ENCODE peak calls at places on chromosomes 1 and 21, in five cellular contexts. H, G, J, X and T are unnamed samples.
A peak's percentile ranks its signal among the peaks of the same experiment; 100 is the strongest.

GRCh38 chr1:45994423-45994822 is 138.0 kb downstream of the PIK3R3 start:
- DNase-seq in J (no peak), H (no peak), G (no peak), X (no peak), T (no peak)

GRCh38 chr1:244952940-244953339 is 88.6 kb upstream of the HNRNPU start:
- DNase-seq in H (no peak), X (no peak), G (no peak), J (no peak), T (no peak)

GRCh38 chr1:5747428-5748285 is 244.6 kb downstream of the NPHP4 start:
- DNase-seq in J (peak; percentile 14), H (no peak), G (peak; percentile 24), X (no peak), T (no peak)

GRCh38 chr1:65467536-65467935 is 47.1 kb downstream of the LEPR start:
- DNase-seq in J (no peak), H (peak; percentile 72), X (no peak), G (no peak), T (no peak)

GRCh38 chr1:246497331-246497915 is 9.7 kb downstream of the SMYD3 start:
- DNase-seq in X (no peak), H (peak; percentile 57), G (no peak), J (no peak), T (no peak)

GRCh38 chr21:43645414-43645891 is 13.8 kb downstream of the HSF2BP start:
- DNase-seq in G (peak; percentile 70), H (peak; percentile 71), X (no peak), J (peak; percentile 73), T (peak; percentile 26)

GRCh38 chr21:37374026-37374425 is 7.5 kb downstream of the DYRK1A start:
- DNase-seq in X (no peak), J (no peak), H (no peak), G (no peak), T (no peak)

GRCh38 chr1:20893931-20894330 is 106.8 kb upstream of the HP1BP3 start:
- DNase-seq in G (no peak), H (no peak), J (no peak), X (no peak), T (no peak)

GRCh38 chr1:235689356-235689755 is 39.8 kb upstream of the GNG4 start:
- DNase-seq in G (no peak), J (no peak), H (no peak), X (no peak), T (no peak)

GRCh38 chr1:200561856-200562214 is 58.7 kb downstream of the KIF14 start:
- DNase-seq in G (no peak), X (no peak), J (no peak), H (no peak), T (no peak)

GRCh38 chr1:167401260-167401873 is 117.0 kb downstream of the CD247 start:
- DNase-seq in J (no peak), X (no peak), G (peak; percentile 51), H (peak; percentile 62), T (peak; percentile 28)

GRCh38 chr1:235093685-235094592 is 34.7 kb downstream of the TOMM20 start:
- DNase-seq in X (peak; percentile 77), H (peak; percentile 79), G (peak; percentile 79), J (peak; percentile 85), T (peak; percentile 72)

GRCh38 chr1:235703516-235703915 is 53.9 kb upstream of the GNG4 start:
- DNase-seq in G (no peak), H (no peak), X (no peak), J (no peak), T (no peak)

GRCh38 chr1:108801101-108801500 is 54.6 kb downstream of the STXBP3 start:
- DNase-seq in G (no peak), H (no peak), J (no peak), X (no peak), T (no peak)

GRCh38 chr1:171742577-171742922 is 685 bp upstream of the VAMP4 start:
- DNase-seq in H (peak; percentile 62), X (peak; percentile 20), G (peak; percentile 68), J (peak; percentile 72), T (no peak)

GRCh38 chr1:53507115-53507816 is 48.1 kb downstream of the DMRTB1 start:
- DNase-seq in G (peak; percentile 4), J (no peak), X (no peak), H (no peak), T (no peak)

GRCh38 chr1:34711936-34712688 is 42.7 kb upstream of the GJB5 start:
- DNase-seq in J (no peak), G (no peak), H (no peak), X (no peak), T (no peak)

GRCh38 chr1:52629021-52629643 is 3.8 kb upstream of the SHISAL2A start:
- DNase-seq in J (no peak), X (no peak), H (peak; percentile 20), G (no peak), T (no peak)

GRCh38 chr21:44892536-44893277 is 19.2 kb upstream of the PTTG1IP start:
- DNase-seq in X (peak; percentile 69), H (peak; percentile 62), J (no peak), G (peak; percentile 81), T (peak; percentile 80)

GRCh38 chr21:45029298-45029967 is 44.9 kb upstream of the ADARB1 start:
- DNase-seq in H (no peak), G (peak; percentile 56), J (no peak), X (peak; percentile 60), T (no peak)

GRCh38 chr21:35611752-35612151 is 448.6 kb downstream of the SETD4 start:
- DNase-seq in H (no peak), G (no peak), J (no peak), X (no peak), T (no peak)

GRCh38 chr1:67159233-67159632 is 7.0 kb upstream of the IL23R start:
- DNase-seq in X (no peak), H (no peak), J (no peak), G (no peak), T (no peak)

GRCh38 chr21:17576080-17576835 is 36.4 kb downstream of the BTG3 start:
- DNase-seq in J (no peak), H (peak; percentile 7), G (no peak), X (no peak), T (no peak)

GRCh38 chr1:62070384-62071011 is 124.2 kb upstream of the L1TD1 start:
- DNase-seq in G (no peak), J (no peak), H (peak; percentile 17), X (no peak), T (no peak)

GRCh38 chr1:184685116-184685515 is 69.5 kb downstream of the EDEM3 start:
- DNase-seq in J (no peak), X (no peak), H (no peak), G (no peak), T (no peak)

GRCh38 chr21:33075128-33075527 is 5.2 kb downstream of the OLIG1 start:
- DNase-seq in G (no peak), H (peak; percentile 30), X (no peak), J (no peak), T (no peak)

GRCh38 chr1:153798468-153798780 is 23.2 kb downstream of the SLC27A3 start:
- DNase-seq in H (no peak), X (no peak), J (no peak), G (no peak), T (no peak)

DNA sequence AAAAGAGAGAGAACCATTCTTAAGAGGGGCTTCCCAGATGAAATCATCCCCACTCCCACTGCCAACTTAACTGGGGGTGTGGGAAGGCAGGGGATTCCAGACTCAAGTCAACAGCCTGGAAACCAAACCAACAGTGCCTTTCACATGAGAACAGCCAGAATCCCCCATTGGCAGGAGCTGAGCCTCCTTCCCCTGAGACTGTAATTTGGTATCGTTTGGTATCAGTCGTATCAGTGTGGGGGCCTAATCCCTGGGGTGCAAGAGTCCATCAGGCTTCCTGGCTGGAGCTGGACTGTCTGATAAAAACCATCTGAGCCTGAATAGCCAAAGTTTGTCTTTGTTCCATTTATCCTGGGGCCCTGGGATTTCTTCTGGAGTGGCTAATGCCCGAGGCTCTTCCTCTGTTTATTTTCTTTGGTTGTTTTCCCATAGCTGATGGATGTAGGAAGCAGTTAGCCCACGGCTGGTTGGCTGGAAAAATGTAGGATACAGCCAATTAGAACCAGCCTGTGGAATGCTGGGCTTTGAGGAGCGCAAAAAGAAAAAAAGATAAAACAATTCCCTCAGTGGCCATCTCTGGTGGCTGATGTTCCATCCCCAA is 84.6 kb downstream of the LAMC2 start:
- DNase-seq in G (no peak), J (no peak), H (no peak), X (peak; percentile 56), T (no peak)
- H3K27ac ChIP-seq in G (no peak overlapping the region), J (no peak overlapping the region), H (no peak overlapping the region), X (peak overlapping the region; percentile 62), T (no peak overlapping the region)

GRCh38 chr1:1167416-1168155 is 6.1 kb upstream of the TTLL10 start:
- DNase-seq in X (no peak), G (peak; percentile 37), J (no peak), H (no peak), T (no peak)
- H3K4me1 ChIP-seq in X (no peaks in the 10 kb centered on the region), G (no peaks in the 10 kb centered on the region), J (no peaks in the 10 kb centered on the region), H (no peaks in the 10 kb centered on the region), T (no peaks in the 10 kb centered on the region)

GRCh38 chr1:202951437-202951836 is 6.7 kb downstream of the ADIPOR1 start:
- DNase-seq in J (no peak), X (no peak), G (no peak), H (no peak), T (no peak)
- H3K36me3 ChIP-seq in J (peaks cover 46% of the 10 kb centered on the region), X (peaks cover 46% of the 10 kb centered on the region), G (peaks cover 10% of the 10 kb centered on the region), H (peaks cover 23% of the 10 kb centered on the region), T (no peaks in the 10 kb centered on the region)

GRCh38 chr1:87421809-87422208 is 93.1 kb downstream of the LMO4 start:
- DNase-seq in H (no peak), X (no peak), J (no peak), G (no peak), T (no peak)
- H3K27ac ChIP-seq in H (no peak overlapping the region), X (no peak overlapping the region), J (no peak overlapping the region), G (no peak overlapping the region), T (no peak overlapping the region)

DNA sequence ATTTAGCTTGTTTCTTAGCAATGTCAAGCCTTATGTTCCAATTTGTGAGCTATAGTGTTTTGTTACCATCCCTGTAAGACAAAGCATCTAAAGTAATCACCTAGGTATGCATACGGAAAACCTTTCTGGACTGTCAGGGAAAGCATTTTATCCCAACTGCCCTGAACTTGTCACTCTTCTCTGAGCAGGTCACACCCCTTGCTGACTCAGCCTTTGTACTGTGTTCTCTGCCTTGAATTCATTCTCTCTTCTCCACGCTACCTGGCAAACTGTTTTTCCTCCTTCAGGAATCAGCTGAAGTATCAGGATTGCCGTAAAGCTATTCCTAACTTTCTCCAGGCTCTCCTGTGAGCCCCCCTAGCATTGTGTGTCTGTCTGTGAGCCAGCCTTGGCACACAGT is 54.2 kb downstream of the PBX1 start:
- DNase-seq in J (no peak), H (no peak), G (no peak), X (no peak), T (no peak)
- H3K4me1 ChIP-seq in J (peaks cover 98% of the 10 kb centered on the region), H (peaks cover 45% of the 10 kb centered on the region), G (peaks cover 10% of the 10 kb centered on the region), X (peaks cover 94% of the 10 kb centered on the region), T (no peaks in the 10 kb centered on the region)